ENCODE peak calls at places on chromosomes 13 and 19, in four cellular contexts. G is stomach, F is GDM1, U is endothelial cell of umbilical vein. V is an unnamed sample.

GRCh38 chr13:111209613-111210012 is 94.5 kb downstream of the ARHGEF7 start:
- DNase-seq in U (no peak), F (no peak), G (no peak), V (no peak)

GRCh38 chr13:75334634-75335447 is 147.1 kb downstream of the TBC1D4 start:
- DNase-seq in F (no peak), U (no peak), G (no peak), V (no peak)

GRCh38 chr13:20815469-20815868 is 41.7 kb upstream of the EEF1AKMT1 start:
- DNase-seq in F (no peak), G (no peak), U (peak), V (no peak)

GRCh38 chr19:14369399-14370168 is 11.7 kb upstream of the ADGRE5 start:
- DNase-seq in G (no peak), F (peak), U (no peak), V (no peak)

GRCh38 chr13:95275322-95276118 is 25.7 kb downstream of the ABCC4 start:
- DNase-seq in G (peak), F (no peak), U (no peak), V (no peak)

GRCh38 chr19:48741222-48741999 is 1.0 kb upstream of the RASIP1 start:
- DNase-seq in G (peak), U (peak), F (no peak), V (peak)

GRCh38 chr13:64855506-64855905 is 2374.6 kb downstream of the PCDH9 start:
- DNase-seq in F (no peak), U (peak), G (no peak), V (no peak)

GRCh38 chr19:49387936-49388372 is at the start of gene KASH5:
- DNase-seq in G (peak), U (peak), F (no peak), V (peak)